ENCODE peak calls at places on chromosome 6, in five cellular contexts. A, Y, T, K and C are unnamed samples.

GRCh38 chr6:28940859-28941680 is 17.3 kb upstream of the TRIM27 start:
- DNase-seq in K (peak), Y (peak), A (peak), T (peak), C (peak)

GRCh38 chr6:118580585-118581419 is 32.7 kb downstream of the PLN start:
- DNase-seq in A (peak), K (peak), T (peak), Y (peak), C (peak)

GRCh38 chr6:35401514-35401913 is 50.6 kb upstream of the FANCE start:
- DNase-seq in Y (no peak), A (no peak), T (no peak), K (no peak), C (no peak)

GRCh38 chr6:152721956-152722355 is 24.3 kb downstream of the MYCT1 start:
- DNase-seq in T (no peak), K (no peak), A (no peak), Y (no peak), C (no peak)

GRCh38 chr6:44151348-44152108 is 7.1 kb upstream of the CAPN11 start:
- DNase-seq in Y (peak), T (peak), A (peak), K (peak), C (peak)

GRCh38 chr6:128368213-128369000 is 152.0 kb downstream of the PTPRK start:
- DNase-seq in A (no peak), K (peak), T (no peak), Y (peak), C (no peak)

GRCh38 chr6:24394777-24395437 is 7.8 kb upstream of the MRS2 start:
- DNase-seq in T (no peak), A (no peak), Y (no peak), K (no peak), C (peak)

GRCh38 chr6:47360388-47360787 is 50.7 kb upstream of the TNFRSF21 start:
- DNase-seq in T (no peak), Y (no peak), A (no peak), K (no peak), C (no peak)

GRCh38 chr6:127343753-127344659 is 597 bp upstream of the ECHDC1 start:
- DNase-seq in K (peak), A (peak), Y (peak), T (peak), C (peak)

GRCh38 chr6:16676978-16677377 is 84.3 kb downstream of the ATXN1 start:
- DNase-seq in T (peak), A (no peak), Y (peak), K (no peak), C (no peak)

GRCh38 chr6:5215799-5216198 is 45.0 kb downstream of the LYRM4 start:
- DNase-seq in T (no peak), A (peak), K (no peak), Y (no peak), C (no peak)

GRCh38 chr6:56766806-56767178 is 124.1 kb upstream of the DST start:
- DNase-seq in T (no peak), K (peak), A (no peak), Y (no peak), C (no peak)

GRCh38 chr6:157244175-157244574 is 79.1 kb downstream of the TMEM242 start:
- DNase-seq in T (no peak), Y (no peak), K (peak), A (no peak), C (peak)

GRCh38 chr6:10203651-10204050 is 211.2 kb downstream of the TFAP2A start:
- DNase-seq in Y (no peak), A (no peak), K (no peak), T (no peak), C (no peak)

GRCh38 chr6:73639015-73639414 is 14.8 kb downstream of the SLC17A5 start:
- DNase-seq in K (no peak), A (no peak), T (no peak), Y (no peak), C (no peak)

GRCh38 chr6:158636778-158637177 is 7.8 kb downstream of the DYNLT1 start:
- DNase-seq in K (no peak), T (no peak), A (no peak), Y (no peak), C (no peak)

GRCh38 chr6:16540804-16541752 is 220.2 kb downstream of the ATXN1 start:
- DNase-seq in A (no peak), K (no peak), T (no peak), Y (peak), C (no peak)

GRCh38 chr6:106097368-106098231 is 11.5 kb downstream of the PRDM1 start:
- DNase-seq in K (peak), Y (peak), A (no peak), T (no peak), C (peak)

GRCh38 chr6:121297699-121298098 is 36.6 kb downstream of the TBC1D32 start:
- DNase-seq in K (no peak), A (no peak), T (no peak), Y (no peak), C (peak)

GRCh38 chr6:138593100-138593877 is 94.0 kb upstream of the NHSL1 start:
- DNase-seq in K (peak), T (peak), A (no peak), Y (peak), C (peak)

GRCh38 chr6:168132531-168133184 is 53.6 kb upstream of the FRMD1 start:
- DNase-seq in Y (peak), K (peak), A (peak), T (peak), C (peak)

GRCh38 chr6:6105472-6106036 is 98.8 kb upstream of the NRN1 start:
- DNase-seq in T (no peak), A (no peak), K (no peak), Y (peak), C (peak)

GRCh38 chr6:13559968-13560650 is 14.3 kb upstream of the SIRT5 start:
- DNase-seq in Y (no peak), K (no peak), T (no peak), A (no peak), C (no peak)

GRCh38 chr6:135094403-135094821 is 39.8 kb upstream of the HBS1L start:
- DNase-seq in A (no peak), T (no peak), Y (no peak), K (no peak), C (peak)

GRCh38 chr6:79084693-79085092 is 6.6 kb upstream of the PHIP start:
- DNase-seq in K (no peak), T (peak), Y (no peak), A (no peak), C (peak)

GRCh38 chr6:50087231-50087954 is 37.7 kb upstream of the DEFB112 start:
- DNase-seq in T (peak), K (no peak), A (no peak), Y (no peak), C (no peak)

GRCh38 chr6:101741474-101742171 is 348.1 kb downstream of the GRIK2 start:
- DNase-seq in T (no peak), K (peak), A (no peak), Y (no peak), C (no peak)

GRCh38 chr6:136014454-136015421 is 163.2 kb downstream of the PDE7B start:
- DNase-seq in T (no peak), K (no peak), A (no peak), Y (peak), C (peak)

GRCh38 chr6:116313377-116313776 is 33.6 kb upstream of the TSPYL1 start:
- DNase-seq in K (peak), T (no peak), Y (no peak), A (no peak), C (no peak)

GRCh38 chr6:166567107-166567506 is 19.4 kb downstream of the RAMACL start:
- DNase-seq in K (peak), Y (no peak), A (no peak), T (no peak), C (no peak)

GRCh38 chr6:13492357-13492756 is 5.0 kb upstream of the GFOD1 start:
- DNase-seq in Y (no peak), T (no peak), A (no peak), K (no peak), C (no peak)

GRCh38 chr6:43873806-43874714 is 104.0 kb downstream of the VEGFA start:
- DNase-seq in Y (no peak), K (no peak), T (peak), A (no peak), C (no peak)

GRCh38 chr6:139271056-139271455 is 20.7 kb downstream of the TXLNB start:
- DNase-seq in A (no peak), Y (peak), T (no peak), K (no peak), C (no peak)

GRCh38 chr6:166058064-166058739 is 109.4 kb downstream of the TBXT start:
- DNase-seq in A (no peak), K (no peak), Y (no peak), T (no peak), C (no peak)

GRCh38 chr6:11058406-11058805 is 14.3 kb upstream of the ELOVL2 start:
- DNase-seq in Y (no peak), K (no peak), A (no peak), T (no peak), C (no peak)

DNA sequence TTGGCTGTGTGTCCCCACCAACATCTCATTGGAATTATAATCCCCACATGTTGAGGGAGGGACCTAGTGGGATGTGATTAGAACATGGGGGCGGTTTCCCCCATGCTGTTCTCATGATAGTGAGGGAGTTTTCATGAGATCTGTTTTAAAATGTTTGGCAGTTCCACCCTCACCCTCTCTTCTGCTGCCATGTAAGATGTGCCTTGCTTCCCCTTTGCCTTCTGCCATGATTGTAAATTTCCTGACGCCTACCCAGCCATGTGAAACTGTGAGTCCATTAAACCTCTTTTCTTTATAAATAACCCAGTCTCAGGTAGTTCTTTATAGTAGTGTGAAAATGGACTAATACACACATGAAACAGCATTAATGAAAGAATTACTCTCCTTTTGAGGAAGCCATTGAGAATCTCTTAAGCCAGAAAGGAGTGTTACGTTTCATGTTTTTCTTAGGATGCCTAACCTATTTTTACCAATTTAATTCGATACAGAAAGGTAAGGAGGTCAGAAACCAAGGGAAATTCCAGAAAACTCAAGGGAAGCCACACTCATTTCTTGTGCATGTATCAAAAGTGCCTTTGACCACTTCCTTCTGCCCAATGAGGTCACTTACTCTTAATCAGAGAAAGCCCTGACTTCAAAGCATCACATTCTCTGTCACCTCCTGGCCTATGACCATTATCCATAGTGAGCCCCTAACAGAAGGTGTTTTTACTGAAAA is 24.7 kb upstream of the HINT3 start:
- DNase-seq in Y (no peak), K (peak), T (no peak), A (no peak), C (no peak)
- TF ChIP-seq POLR2A in Y (no peak), K (no peak), T (no peak), A (no peak), C (no peak)

GRCh38 chr6:169451065-169451840 is 197.6 kb upstream of the THBS2 start:
- DNase-seq in Y (no peak), K (no peak), T (no peak), A (no peak), C (no peak)
- H3K4me3 ChIP-seq in Y (no peak), K (no peak), T (no peak), A (peak), C (no peak)

GRCh38 chr6:169638388-169638787 is 63.4 kb downstream of the WDR27 start:
- DNase-seq in K (no peak), A (no peak), Y (no peak), T (no peak), C (no peak)
- TF ChIP-seq MAX in K (no peak), A (no peak), Y (no peak), T (no peak), C (no peak)

DNA sequence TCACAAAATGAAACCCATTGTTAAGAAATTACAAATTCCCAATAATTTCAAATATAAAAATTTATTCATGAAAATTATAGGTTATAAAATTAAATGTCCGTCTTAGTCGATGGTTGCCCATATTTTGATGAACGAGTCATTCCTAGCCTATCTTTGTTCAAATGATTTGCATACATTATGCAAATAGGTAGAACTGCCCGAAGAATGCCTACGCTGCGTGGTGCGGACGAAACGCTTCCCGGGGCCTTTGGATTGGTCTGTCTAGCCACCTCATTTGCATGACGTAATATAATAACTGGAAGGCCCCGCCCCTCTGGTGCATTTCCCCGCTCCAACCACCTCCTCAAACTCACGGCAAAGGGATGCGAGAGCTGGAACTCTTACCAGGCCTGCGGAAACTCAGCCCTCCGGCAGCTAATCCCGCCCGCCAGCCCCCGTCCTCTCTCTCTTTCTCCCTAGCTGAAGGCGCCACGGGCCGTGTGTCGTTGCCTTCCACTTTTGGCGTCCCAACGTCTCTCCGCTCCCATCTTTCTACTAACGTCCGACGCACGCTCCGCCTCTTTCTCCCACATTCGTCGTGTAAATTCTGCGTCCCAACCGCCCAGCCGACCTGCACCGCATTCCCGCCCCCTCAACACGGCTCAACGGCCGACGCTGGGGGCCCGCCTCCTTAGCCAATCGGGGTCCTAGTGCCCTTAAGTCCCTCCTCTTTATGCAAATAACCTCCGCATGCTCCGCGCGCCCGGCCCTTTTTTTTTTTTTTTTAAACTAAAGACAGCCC is 520 bp upstream of the PRRC2A start:
- DNase-seq in A (peak), T (peak), Y (peak), K (peak), C (peak)
- TF ChIP-seq POLR2A in A (peak), T (peak), Y (peak), K (peak), C (peak)

DNA sequence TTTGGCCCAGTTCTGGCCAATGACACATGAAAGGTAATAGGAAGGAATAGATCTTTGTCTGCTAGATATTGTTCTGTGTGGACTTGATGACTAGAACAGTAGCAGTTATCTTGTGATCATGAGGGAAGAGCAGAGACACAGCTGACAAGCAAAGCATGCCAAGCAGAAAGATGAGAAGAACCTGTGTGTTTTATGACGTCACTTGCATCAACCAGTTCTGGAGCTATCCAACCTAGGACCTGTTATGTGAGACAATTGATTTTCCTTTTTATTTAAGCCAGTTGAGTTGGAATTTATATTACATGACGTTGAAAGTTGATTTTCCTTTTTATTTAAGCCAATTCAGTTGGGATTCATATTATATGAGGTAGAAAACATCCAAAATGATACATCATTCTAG is 143.2 kb downstream of the MCHR2 start:
- DNase-seq in A (no peak), T (no peak), K (no peak), Y (no peak), C (no peak)
- H3K4me3 ChIP-seq in A (no peak), T (no peak), K (no peak), Y (no peak), C (no peak)